ENCODE peak calls at places on chromosomes 16 and 17, in five cellular contexts. L is SK-N-SH, Y is tibial artery, N is heart left ventricle, U is SJCRH30. K is an unnamed sample. For H3K4me1, the result is how much of the 10 kb centered on the place peaks cover.

GRCh38 chr16:1993731-1994131 is 4.0 kb downstream of the SYNGR3 start:
- DNase-seq in L (no peak), Y (no peak), N (no peak), U (no peak), K (no peak)

GRCh38 chr17:17892009-17892408 is 55.2 kb upstream of the SREBF1 start:
- DNase-seq in L (no peak), Y (no peak), N (no peak), U (no peak), K (no peak)

GRCh38 chr17:4869599-4869998 is 29.7 kb upstream of the C17orf107 start:
- DNase-seq in L (no peak), Y (no peak), N (no peak), U (no peak), K (no peak)

GRCh38 chr16:75073551-75074414 is 42.8 kb downstream of the LDHD start:
- DNase-seq in L (no peak), Y (no peak), N (no peak), U (no peak), K (no peak)

GRCh38 chr16:55280622-55281021 is 43.4 kb upstream of the IRX6 start:
- DNase-seq in L (peak), Y (no peak), N (no peak), U (peak), K (no peak)

GRCh38 chr17:67278363-67278762 is 33.4 kb upstream of the HELZ start:
- DNase-seq in L (no peak), Y (no peak), N (no peak), U (no peak), K (no peak)

GRCh38 chr17:182164-182751 is 808 bp upstream of the DOC2B start:
- DNase-seq in L (no peak), Y (no peak), N (no peak), U (no peak), K (no peak)

GRCh38 chr17:16915752-16916556 is 56.0 kb downstream of the TNFRSF13B start:
- DNase-seq in L (peak), Y (peak), N (no peak), U (peak), K (no peak)

DNA sequence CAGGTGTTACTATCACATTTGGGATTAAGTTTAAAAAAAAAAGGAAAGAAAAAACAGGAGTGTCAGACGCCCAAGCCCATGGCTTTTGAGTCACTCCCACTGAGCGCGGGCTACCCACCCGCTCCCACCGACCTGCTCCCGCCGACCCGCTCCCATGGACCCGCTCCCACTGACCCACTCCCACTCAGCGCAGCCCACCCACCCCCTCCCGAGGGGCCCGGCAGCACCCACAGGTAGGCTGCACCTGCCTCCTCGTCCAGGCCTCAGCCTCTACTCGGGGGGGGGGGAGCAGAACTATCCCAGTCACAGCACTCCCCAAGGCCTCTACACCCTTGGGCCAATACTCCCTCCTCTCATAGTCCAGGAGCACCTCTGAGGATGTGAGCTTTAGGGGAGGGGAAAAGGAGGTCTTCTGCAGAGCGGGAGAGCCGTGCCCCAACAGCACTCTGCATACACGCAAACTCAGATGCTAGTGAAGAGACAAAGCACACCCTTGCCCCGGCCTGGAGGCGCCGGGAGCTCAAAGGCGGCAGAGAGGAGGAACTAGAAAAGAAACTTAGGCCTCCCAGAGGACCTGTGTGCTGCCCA is 2.9 kb downstream of the CLUH start:
- DNase-seq in L (no peak), Y (no peak), N (no peak), U (no peak), K (no peak)
- H3K4me1 ChIP-seq in L (under half), Y (under half), N (under half), U (under half), K (under half)

GRCh38 chr17:40695874-40696472 is 7.6 kb downstream of the KRT24 start:
- DNase-seq in L (no peak), Y (no peak), N (no peak), U (no peak), K (no peak)
- H3K27ac ChIP-seq in L (no peak), Y (no peak), N (no peak), U (no peak), K (no peak)

DNA sequence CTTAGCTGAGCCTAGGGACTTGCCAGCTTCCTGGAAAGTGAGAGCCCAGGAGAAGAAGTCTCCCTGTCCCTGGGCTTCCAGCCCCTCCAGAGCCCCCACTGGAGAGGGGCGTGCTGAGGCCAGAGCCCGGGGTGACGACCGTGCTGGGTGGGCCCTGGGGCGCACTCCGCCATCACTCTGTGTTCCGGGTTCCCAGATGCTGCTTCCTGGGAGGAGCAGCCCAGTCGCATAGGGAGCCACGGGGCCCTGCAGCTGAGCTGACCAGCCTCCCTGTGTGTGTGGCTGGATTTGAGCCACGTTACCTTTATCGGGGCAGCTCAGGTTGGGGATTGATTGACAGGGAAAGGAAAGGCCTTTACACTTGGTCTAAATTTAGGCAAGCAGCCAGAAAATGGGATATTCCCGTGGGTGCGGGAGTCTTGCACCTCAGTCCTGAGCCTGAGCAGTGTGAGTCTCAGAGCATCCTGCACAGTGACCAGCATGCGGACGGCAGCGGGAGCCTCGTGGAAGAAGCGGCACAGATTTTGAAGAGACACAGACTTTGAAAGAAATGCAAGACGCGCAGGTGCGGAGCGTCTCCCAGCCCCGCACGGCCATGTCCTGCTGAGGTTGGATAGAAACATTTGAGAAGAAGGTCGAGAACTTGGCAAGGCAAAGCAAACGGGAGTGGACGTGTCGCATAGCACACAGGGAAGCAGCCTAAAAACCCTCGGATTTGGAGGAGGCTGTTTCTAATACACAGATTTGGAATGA is 51.3 kb upstream of the ZNF750 start:
- DNase-seq in L (no peak), Y (no peak), N (no peak), U (no peak), K (no peak)
- H3K4me1 ChIP-seq in L (under half), Y (under half), N (under half), U (under half), K (under half)

GRCh38 chr17:29931253-29931932 is 1.4 kb upstream of the SSH2 start:
- DNase-seq in L (peak), Y (peak), N (peak), U (peak), K (peak)
- H3K27ac ChIP-seq in L (peak), Y (no peak), N (no peak), U (no peak), K (no peak)

GRCh38 chr16:52528393-52529080 is 18.4 kb downstream of the TOX3 start:
- DNase-seq in L (no peak), Y (no peak), N (no peak), U (no peak), K (no peak)
- H3K4me1 ChIP-seq in L (under half), Y (under half), N (under half), U (under half), K (under half)

GRCh38 chr16:69225136-69225535 is 38.2 kb downstream of the SNTB2 start:
- DNase-seq in L (no peak), Y (no peak), N (no peak), U (no peak), K (no peak)

DNA sequence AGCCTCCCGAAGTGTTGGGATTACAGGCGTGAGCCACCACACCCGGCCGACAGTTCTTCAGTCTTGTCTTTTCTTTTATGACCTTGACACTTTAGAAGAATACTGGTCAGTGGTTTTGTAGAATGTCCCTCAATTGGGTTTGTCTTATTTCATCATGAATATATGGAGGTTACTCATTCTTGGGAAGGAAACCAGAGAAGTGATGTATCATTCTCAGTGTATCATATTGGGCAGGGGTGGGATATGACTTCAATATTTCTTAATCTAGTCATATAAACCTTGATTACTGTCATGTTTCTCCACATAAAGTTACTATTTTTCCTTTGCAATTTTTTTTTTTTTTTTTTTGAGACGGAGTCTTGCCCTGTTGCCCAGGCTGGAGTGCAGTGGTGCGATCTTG is 36.9 kb downstream of the SNTB2 start:
- DNase-seq in L (no peak), Y (no peak), N (no peak), U (no peak), K (no peak)
- H3K27ac ChIP-seq in L (no peak), Y (no peak), N (no peak), U (no peak), K (no peak)

GRCh38 chr16:31130899-31131298 is 4.6 kb downstream of the PRSS8 start:
- DNase-seq in L (no peak), Y (no peak), N (no peak), U (no peak), K (peak)
- H3K4me1 ChIP-seq in L (under half), Y (under half), N (under half), U (under half), K (under half)

GRCh38 chr16:66904846-66905632 is 13.6 kb downstream of the CDH16 start:
- DNase-seq in L (peak), Y (no peak), N (peak), U (no peak), K (peak)

GRCh38 chr16:66905633-66906539 is 12.8 kb downstream of the CDH16 start:
- DNase-seq in L (peak), Y (no peak), N (peak), U (peak), K (peak)

GRCh38 chr16:66908116-66908515 is 10.6 kb downstream of the CDH16 start:
- DNase-seq in L (peak), Y (no peak), N (no peak), U (no peak), K (no peak)

GRCh38 chr16:66908762-66909559 is 9.7 kb downstream of the CDH16 start:
- DNase-seq in L (no peak), Y (no peak), N (no peak), U (no peak), K (no peak)

DNA sequence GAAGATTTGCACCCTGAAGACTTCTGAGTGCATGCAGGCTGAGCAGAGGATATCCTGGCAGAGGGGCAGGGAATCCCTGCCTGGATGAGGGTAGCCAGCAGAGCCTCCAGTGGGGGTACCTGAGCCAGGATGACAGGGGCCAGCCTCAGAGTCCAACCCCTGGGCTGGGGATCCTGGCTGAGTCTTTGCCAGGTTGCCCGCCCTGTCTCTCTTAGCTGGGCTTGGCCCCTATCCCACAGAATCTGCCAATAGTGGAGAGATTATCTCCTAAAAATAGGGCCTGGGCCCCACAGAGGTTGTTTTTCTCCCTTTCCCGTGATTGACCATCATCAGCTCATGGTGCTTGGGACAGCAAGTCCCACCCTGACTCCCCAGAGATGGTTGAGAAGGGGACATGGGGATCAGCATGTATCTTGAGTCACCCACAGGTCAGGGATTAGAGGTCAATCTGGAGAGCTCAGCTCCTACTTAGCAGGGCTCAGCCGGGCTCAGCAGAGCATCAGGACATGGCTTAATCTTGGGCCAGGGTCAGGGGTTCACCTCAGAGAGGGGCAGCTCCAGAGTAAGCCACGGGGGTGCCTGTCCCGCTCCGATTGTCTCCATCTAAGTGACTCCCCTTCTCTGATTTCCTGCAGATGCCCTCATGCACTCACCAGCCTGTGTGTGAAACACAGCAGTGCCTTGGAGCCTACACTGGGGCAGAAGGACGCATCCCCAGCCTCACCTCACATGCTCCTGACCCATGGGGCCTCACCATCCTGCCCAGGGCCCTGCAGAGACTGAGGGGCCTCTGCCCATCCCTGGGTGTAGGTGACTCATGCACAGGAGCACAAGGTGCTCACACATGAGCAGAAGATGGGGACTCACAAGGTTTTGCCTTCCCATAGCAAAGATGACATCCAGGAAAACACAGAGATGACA is 11.5 kb downstream of the CDH16 start:
- DNase-seq in L (peak), Y (no peak), N (peak), U (no peak), K (peak)
- H3K27ac ChIP-seq in L (no peak), Y (peak), N (peak), U (no peak), K (peak)

GRCh38 chr17:42513686-42514085 is 22.4 kb upstream of the NAGLU start:
- DNase-seq in L (no peak), Y (no peak), N (no peak), U (no peak), K (peak)
- H3K4me1 ChIP-seq in L (under half), Y (under half), N (under half), U (under half), K (under half)

K was measured in right cardiac atrium.